ENCODE peak calls at places on chromosomes 13 and 19, in six cellular contexts. One of them, this sample, is unnamed.

GRCh38 chr19:58581227-58582141 is 8.3 kb upstream of the MZF1 start:
- DNase-seq in activated naive CD4-positive, alpha-beta T cell treated with anti-CD3 and anti-CD28 coated beads for 36 hours: peak
- DNase-seq in psoas muscle: peak
- DNase-seq in left ventricle myocardium inferior: peak
- DNase-seq in stimulated activated CD8-positive, alpha-beta memory T cell treated with anti-CD3 and anti-CD28 coated beads, Interleukin-2, amount 100 ng/mL, for 48 hours: peak
- DNase-seq in NCI-H1092 treated with DMSO at 0.1 percent for 48 hours: no peak
- DNase-seq in this sample: peak

GRCh38 chr13:86725105-86725504 is 925.9 kb upstream of the SLITRK6 start:
- DNase-seq in NCI-H1092 treated with DMSO at 0.1 percent for 48 hours: peak
- DNase-seq in left ventricle myocardium inferior: no peak
- DNase-seq in stimulated activated CD8-positive, alpha-beta memory T cell treated with anti-CD3 and anti-CD28 coated beads, Interleukin-2, amount 100 ng/mL, for 48 hours: no peak
- DNase-seq in activated naive CD4-positive, alpha-beta T cell treated with anti-CD3 and anti-CD28 coated beads for 36 hours: no peak
- DNase-seq in psoas muscle: no peak
- DNase-seq in this sample: no peak

GRCh38 chr19:51259348-51260245 is 8.7 kb downstream of the SIGLECL1 start:
- DNase-seq in activated naive CD4-positive, alpha-beta T cell treated with anti-CD3 and anti-CD28 coated beads for 36 hours: peak
- DNase-seq in stimulated activated CD8-positive, alpha-beta memory T cell treated with anti-CD3 and anti-CD28 coated beads, Interleukin-2, amount 100 ng/mL, for 48 hours: peak
- DNase-seq in left ventricle myocardium inferior: peak
- DNase-seq in NCI-H1092 treated with DMSO at 0.1 percent for 48 hours: peak
- DNase-seq in psoas muscle: no peak
- DNase-seq in this sample: no peak

GRCh38 chr19:1172353-1173159 is 1.5 kb downstream of the SBNO2 start:
- DNase-seq in activated naive CD4-positive, alpha-beta T cell treated with anti-CD3 and anti-CD28 coated beads for 36 hours: no peak
- DNase-seq in NCI-H1092 treated with DMSO at 0.1 percent for 48 hours: no peak
- DNase-seq in stimulated activated CD8-positive, alpha-beta memory T cell treated with anti-CD3 and anti-CD28 coated beads, Interleukin-2, amount 100 ng/mL, for 48 hours: no peak
- DNase-seq in left ventricle myocardium inferior: no peak
- DNase-seq in psoas muscle: peak
- DNase-seq in this sample: peak

GRCh38 chr19:48487944-48488343 is 18.8 kb downstream of the CYTH2 start:
- DNase-seq in NCI-H1092 treated with DMSO at 0.1 percent for 48 hours: no peak
- DNase-seq in psoas muscle: peak
- DNase-seq in activated naive CD4-positive, alpha-beta T cell treated with anti-CD3 and anti-CD28 coated beads for 36 hours: no peak
- DNase-seq in stimulated activated CD8-positive, alpha-beta memory T cell treated with anti-CD3 and anti-CD28 coated beads, Interleukin-2, amount 100 ng/mL, for 48 hours: no peak
- DNase-seq in left ventricle myocardium inferior: peak
- DNase-seq in this sample: peak

GRCh38 chr13:91539458-91540156 is 141.2 kb downstream of the GPC5 start:
- DNase-seq in NCI-H1092 treated with DMSO at 0.1 percent for 48 hours: no peak
- DNase-seq in activated naive CD4-positive, alpha-beta T cell treated with anti-CD3 and anti-CD28 coated beads for 36 hours: no peak
- DNase-seq in stimulated activated CD8-positive, alpha-beta memory T cell treated with anti-CD3 and anti-CD28 coated beads, Interleukin-2, amount 100 ng/mL, for 48 hours: no peak
- DNase-seq in left ventricle myocardium inferior: no peak
- DNase-seq in psoas muscle: no peak
- DNase-seq in this sample: no peak

GRCh38 chr13:46679369-46680180 is 117.4 kb downstream of the ESD start:
- DNase-seq in psoas muscle: no peak
- DNase-seq in NCI-H1092 treated with DMSO at 0.1 percent for 48 hours: no peak
- DNase-seq in stimulated activated CD8-positive, alpha-beta memory T cell treated with anti-CD3 and anti-CD28 coated beads, Interleukin-2, amount 100 ng/mL, for 48 hours: no peak
- DNase-seq in left ventricle myocardium inferior: no peak
- DNase-seq in activated naive CD4-positive, alpha-beta T cell treated with anti-CD3 and anti-CD28 coated beads for 36 hours: peak
- DNase-seq in this sample: no peak

GRCh38 chr13:35979378-35979911 is 151.7 kb downstream of the DCLK1 start:
- DNase-seq in stimulated activated CD8-positive, alpha-beta memory T cell treated with anti-CD3 and anti-CD28 coated beads, Interleukin-2, amount 100 ng/mL, for 48 hours: no peak
- DNase-seq in psoas muscle: peak
- DNase-seq in activated naive CD4-positive, alpha-beta T cell treated with anti-CD3 and anti-CD28 coated beads for 36 hours: no peak
- DNase-seq in left ventricle myocardium inferior: peak
- DNase-seq in NCI-H1092 treated with DMSO at 0.1 percent for 48 hours: no peak
- DNase-seq in this sample: no peak

GRCh38 chr19:32675720-32676185 is at the start of gene RGS9BP:
- DNase-seq in left ventricle myocardium inferior: peak
- DNase-seq in NCI-H1092 treated with DMSO at 0.1 percent for 48 hours: peak
- DNase-seq in stimulated activated CD8-positive, alpha-beta memory T cell treated with anti-CD3 and anti-CD28 coated beads, Interleukin-2, amount 100 ng/mL, for 48 hours: peak
- DNase-seq in psoas muscle: peak
- DNase-seq in activated naive CD4-positive, alpha-beta T cell treated with anti-CD3 and anti-CD28 coated beads for 36 hours: peak
- DNase-seq in this sample: peak

GRCh38 chr19:35261356-35262100 is 7.2 kb upstream of the USF2 start:
- DNase-seq in psoas muscle: no peak
- DNase-seq in stimulated activated CD8-positive, alpha-beta memory T cell treated with anti-CD3 and anti-CD28 coated beads, Interleukin-2, amount 100 ng/mL, for 48 hours: no peak
- DNase-seq in NCI-H1092 treated with DMSO at 0.1 percent for 48 hours: no peak
- DNase-seq in left ventricle myocardium inferior: no peak
- DNase-seq in activated naive CD4-positive, alpha-beta T cell treated with anti-CD3 and anti-CD28 coated beads for 36 hours: peak
- DNase-seq in this sample: peak

GRCh38 chr13:94298346-94298745 is 181.1 kb downstream of the DCT start:
- DNase-seq in activated naive CD4-positive, alpha-beta T cell treated with anti-CD3 and anti-CD28 coated beads for 36 hours: no peak
- DNase-seq in left ventricle myocardium inferior: no peak
- DNase-seq in NCI-H1092 treated with DMSO at 0.1 percent for 48 hours: no peak
- DNase-seq in psoas muscle: no peak
- DNase-seq in stimulated activated CD8-positive, alpha-beta memory T cell treated with anti-CD3 and anti-CD28 coated beads, Interleukin-2, amount 100 ng/mL, for 48 hours: no peak
- DNase-seq in this sample: no peak

GRCh38 chr19:6590458-6591319 is at the start of gene CD70:
- DNase-seq in left ventricle myocardium inferior: no peak
- DNase-seq in stimulated activated CD8-positive, alpha-beta memory T cell treated with anti-CD3 and anti-CD28 coated beads, Interleukin-2, amount 100 ng/mL, for 48 hours: peak
- DNase-seq in psoas muscle: peak
- DNase-seq in activated naive CD4-positive, alpha-beta T cell treated with anti-CD3 and anti-CD28 coated beads for 36 hours: peak
- DNase-seq in NCI-H1092 treated with DMSO at 0.1 percent for 48 hours: no peak
- DNase-seq in this sample: peak

GRCh38 chr19:45254044-45254531 is 3.0 kb downstream of the MARK4 start:
- DNase-seq in stimulated activated CD8-positive, alpha-beta memory T cell treated with anti-CD3 and anti-CD28 coated beads, Interleukin-2, amount 100 ng/mL, for 48 hours: no peak
- DNase-seq in activated naive CD4-positive, alpha-beta T cell treated with anti-CD3 and anti-CD28 coated beads for 36 hours: no peak
- DNase-seq in psoas muscle: no peak
- DNase-seq in NCI-H1092 treated with DMSO at 0.1 percent for 48 hours: no peak
- DNase-seq in left ventricle myocardium inferior: no peak
- DNase-seq in this sample: no peak

GRCh38 chr13:57992416-57992815 is 360.9 kb downstream of the PCDH17 start:
- DNase-seq in activated naive CD4-positive, alpha-beta T cell treated with anti-CD3 and anti-CD28 coated beads for 36 hours: no peak
- DNase-seq in left ventricle myocardium inferior: no peak
- DNase-seq in stimulated activated CD8-positive, alpha-beta memory T cell treated with anti-CD3 and anti-CD28 coated beads, Interleukin-2, amount 100 ng/mL, for 48 hours: no peak
- DNase-seq in NCI-H1092 treated with DMSO at 0.1 percent for 48 hours: no peak
- DNase-seq in psoas muscle: no peak
- DNase-seq in this sample: no peak

GRCh38 chr19:32164384-32164992 is 180.9 kb upstream of the ZNF507 start:
- DNase-seq in left ventricle myocardium inferior: no peak
- DNase-seq in activated naive CD4-positive, alpha-beta T cell treated with anti-CD3 and anti-CD28 coated beads for 36 hours: no peak
- DNase-seq in stimulated activated CD8-positive, alpha-beta memory T cell treated with anti-CD3 and anti-CD28 coated beads, Interleukin-2, amount 100 ng/mL, for 48 hours: no peak
- DNase-seq in NCI-H1092 treated with DMSO at 0.1 percent for 48 hours: no peak
- DNase-seq in psoas muscle: no peak
- DNase-seq in this sample: no peak

GRCh38 chr13:44573790-44574465 is 2.2 kb downstream of the TSC22D1 start:
- DNase-seq in activated naive CD4-positive, alpha-beta T cell treated with anti-CD3 and anti-CD28 coated beads for 36 hours: peak
- DNase-seq in left ventricle myocardium inferior: no peak
- DNase-seq in psoas muscle: no peak
- DNase-seq in stimulated activated CD8-positive, alpha-beta memory T cell treated with anti-CD3 and anti-CD28 coated beads, Interleukin-2, amount 100 ng/mL, for 48 hours: no peak
- DNase-seq in NCI-H1092 treated with DMSO at 0.1 percent for 48 hours: no peak
- DNase-seq in this sample: no peak

GRCh38 chr13:111095031-111095840 is 19.9 kb upstream of the ARHGEF7 start:
- DNase-seq in psoas muscle: no peak
- DNase-seq in stimulated activated CD8-positive, alpha-beta memory T cell treated with anti-CD3 and anti-CD28 coated beads, Interleukin-2, amount 100 ng/mL, for 48 hours: no peak
- DNase-seq in NCI-H1092 treated with DMSO at 0.1 percent for 48 hours: peak
- DNase-seq in activated naive CD4-positive, alpha-beta T cell treated with anti-CD3 and anti-CD28 coated beads for 36 hours: no peak
- DNase-seq in left ventricle myocardium inferior: no peak
- DNase-seq in this sample: no peak

GRCh38 chr13:28579334-28579733 is 79.6 kb upstream of the POMP start:
- DNase-seq in psoas muscle: no peak
- DNase-seq in NCI-H1092 treated with DMSO at 0.1 percent for 48 hours: no peak
- DNase-seq in stimulated activated CD8-positive, alpha-beta memory T cell treated with anti-CD3 and anti-CD28 coated beads, Interleukin-2, amount 100 ng/mL, for 48 hours: no peak
- DNase-seq in left ventricle myocardium inferior: no peak
- DNase-seq in activated naive CD4-positive, alpha-beta T cell treated with anti-CD3 and anti-CD28 coated beads for 36 hours: no peak
- DNase-seq in this sample: no peak

GRCh38 chr19:15177269-15178116 is 23.3 kb downstream of the NOTCH3 start:
- DNase-seq in left ventricle myocardium inferior: peak
- DNase-seq in psoas muscle: peak
- DNase-seq in stimulated activated CD8-positive, alpha-beta memory T cell treated with anti-CD3 and anti-CD28 coated beads, Interleukin-2, amount 100 ng/mL, for 48 hours: peak
- DNase-seq in activated naive CD4-positive, alpha-beta T cell treated with anti-CD3 and anti-CD28 coated beads for 36 hours: peak
- DNase-seq in NCI-H1092 treated with DMSO at 0.1 percent for 48 hours: peak
- DNase-seq in this sample: peak

GRCh38 chr19:7681336-7682174 is 922 bp downstream of the TRAPPC5 start:
- DNase-seq in psoas muscle: peak
- DNase-seq in NCI-H1092 treated with DMSO at 0.1 percent for 48 hours: no peak
- DNase-seq in activated naive CD4-positive, alpha-beta T cell treated with anti-CD3 and anti-CD28 coated beads for 36 hours: peak
- DNase-seq in stimulated activated CD8-positive, alpha-beta memory T cell treated with anti-CD3 and anti-CD28 coated beads, Interleukin-2, amount 100 ng/mL, for 48 hours: peak
- DNase-seq in left ventricle myocardium inferior: peak
- DNase-seq in this sample: peak

GRCh38 chr13:80830431-80830830 is 489.5 kb upstream of the SPRY2 start:
- DNase-seq in left ventricle myocardium inferior: no peak
- DNase-seq in NCI-H1092 treated with DMSO at 0.1 percent for 48 hours: no peak
- DNase-seq in stimulated activated CD8-positive, alpha-beta memory T cell treated with anti-CD3 and anti-CD28 coated beads, Interleukin-2, amount 100 ng/mL, for 48 hours: no peak
- DNase-seq in psoas muscle: no peak
- DNase-seq in activated naive CD4-positive, alpha-beta T cell treated with anti-CD3 and anti-CD28 coated beads for 36 hours: no peak
- DNase-seq in this sample: no peak

GRCh38 chr13:112879283-112879833 is 89.7 kb upstream of the MCF2L start:
- DNase-seq in activated naive CD4-positive, alpha-beta T cell treated with anti-CD3 and anti-CD28 coated beads for 36 hours: no peak
- DNase-seq in NCI-H1092 treated with DMSO at 0.1 percent for 48 hours: no peak
- DNase-seq in psoas muscle: no peak
- DNase-seq in left ventricle myocardium inferior: peak
- DNase-seq in stimulated activated CD8-positive, alpha-beta memory T cell treated with anti-CD3 and anti-CD28 coated beads, Interleukin-2, amount 100 ng/mL, for 48 hours: no peak
- DNase-seq in this sample: peak

GRCh38 chr19:47608908-47609879 is at the start of gene BICRA:
- DNase-seq in psoas muscle: peak
- DNase-seq in left ventricle myocardium inferior: peak
- DNase-seq in NCI-H1092 treated with DMSO at 0.1 percent for 48 hours: peak
- DNase-seq in stimulated activated CD8-positive, alpha-beta memory T cell treated with anti-CD3 and anti-CD28 coated beads, Interleukin-2, amount 100 ng/mL, for 48 hours: peak
- DNase-seq in activated naive CD4-positive, alpha-beta T cell treated with anti-CD3 and anti-CD28 coated beads for 36 hours: peak
- DNase-seq in this sample: peak

GRCh38 chr19:49469828-49470614 is 4.0 kb upstream of the FLT3LG start:
- DNase-seq in stimulated activated CD8-positive, alpha-beta memory T cell treated with anti-CD3 and anti-CD28 coated beads, Interleukin-2, amount 100 ng/mL, for 48 hours: peak
- DNase-seq in psoas muscle: no peak
- DNase-seq in activated naive CD4-positive, alpha-beta T cell treated with anti-CD3 and anti-CD28 coated beads for 36 hours: peak
- DNase-seq in NCI-H1092 treated with DMSO at 0.1 percent for 48 hours: no peak
- DNase-seq in left ventricle myocardium inferior: no peak
- DNase-seq in this sample: no peak

GRCh38 chr19:3655402-3656072 is 28.9 kb upstream of the CACTIN start:
- DNase-seq in NCI-H1092 treated with DMSO at 0.1 percent for 48 hours: no peak
- DNase-seq in left ventricle myocardium inferior: no peak
- DNase-seq in stimulated activated CD8-positive, alpha-beta memory T cell treated with anti-CD3 and anti-CD28 coated beads, Interleukin-2, amount 100 ng/mL, for 48 hours: no peak
- DNase-seq in psoas muscle: peak
- DNase-seq in activated naive CD4-positive, alpha-beta T cell treated with anti-CD3 and anti-CD28 coated beads for 36 hours: no peak
- DNase-seq in this sample: no peak

GRCh38 chr13:109148243-109148642 is 518.8 kb downstream of the MYO16 start:
- DNase-seq in NCI-H1092 treated with DMSO at 0.1 percent for 48 hours: no peak
- DNase-seq in activated naive CD4-positive, alpha-beta T cell treated with anti-CD3 and anti-CD28 coated beads for 36 hours: no peak
- DNase-seq in left ventricle myocardium inferior: no peak
- DNase-seq in stimulated activated CD8-positive, alpha-beta memory T cell treated with anti-CD3 and anti-CD28 coated beads, Interleukin-2, amount 100 ng/mL, for 48 hours: no peak
- DNase-seq in psoas muscle: no peak
- DNase-seq in this sample: no peak

GRCh38 chr19:35592226-35592625 is 6.3 kb downstream of the PMIS2 start:
- DNase-seq in activated naive CD4-positive, alpha-beta T cell treated with anti-CD3 and anti-CD28 coated beads for 36 hours: peak
- DNase-seq in psoas muscle: no peak
- DNase-seq in left ventricle myocardium inferior: no peak
- DNase-seq in stimulated activated CD8-positive, alpha-beta memory T cell treated with anti-CD3 and anti-CD28 coated beads, Interleukin-2, amount 100 ng/mL, for 48 hours: no peak
- DNase-seq in NCI-H1092 treated with DMSO at 0.1 percent for 48 hours: peak
- DNase-seq in this sample: no peak

GRCh38 chr19:3210347-3211017 is 14.0 kb upstream of the CELF5 start:
- DNase-seq in psoas muscle: peak
- DNase-seq in left ventricle myocardium inferior: peak
- DNase-seq in activated naive CD4-positive, alpha-beta T cell treated with anti-CD3 and anti-CD28 coated beads for 36 hours: peak
- DNase-seq in stimulated activated CD8-positive, alpha-beta memory T cell treated with anti-CD3 and anti-CD28 coated beads, Interleukin-2, amount 100 ng/mL, for 48 hours: peak
- DNase-seq in NCI-H1092 treated with DMSO at 0.1 percent for 48 hours: peak
- DNase-seq in this sample: peak

GRCh38 chr19:30861896-30862295 is 487.3 kb downstream of the TSHZ3 start:
- DNase-seq in stimulated activated CD8-positive, alpha-beta memory T cell treated with anti-CD3 and anti-CD28 coated beads, Interleukin-2, amount 100 ng/mL, for 48 hours: no peak
- DNase-seq in psoas muscle: no peak
- DNase-seq in NCI-H1092 treated with DMSO at 0.1 percent for 48 hours: no peak
- DNase-seq in activated naive CD4-positive, alpha-beta T cell treated with anti-CD3 and anti-CD28 coated beads for 36 hours: no peak
- DNase-seq in left ventricle myocardium inferior: no peak
- DNase-seq in this sample: no peak

GRCh38 chr13:44662515-44662914 is 86.4 kb upstream of the TSC22D1 start:
- DNase-seq in left ventricle myocardium inferior: no peak
- DNase-seq in psoas muscle: no peak
- DNase-seq in NCI-H1092 treated with DMSO at 0.1 percent for 48 hours: no peak
- DNase-seq in stimulated activated CD8-positive, alpha-beta memory T cell treated with anti-CD3 and anti-CD28 coated beads, Interleukin-2, amount 100 ng/mL, for 48 hours: no peak
- DNase-seq in activated naive CD4-positive, alpha-beta T cell treated with anti-CD3 and anti-CD28 coated beads for 36 hours: no peak
- DNase-seq in this sample: no peak

This sample was measured in left lung.